ENCODE peak calls at places on chromosomes 13 and 19, in four cellular contexts. H, V, Y and B are unnamed samples.

GRCh38 chr13:79745141-79745540 is 264.2 kb downstream of the NDFIP2 start:
- DNase-seq in H (no peak), V (no peak), Y (no peak), B (no peak)

GRCh38 chr19:5253403-5254110 is 87.1 kb downstream of the PTPRS start:
- DNase-seq in H (no peak), V (peak), Y (no peak), B (no peak)

GRCh38 chr19:17268754-17269153 is 1.5 kb downstream of the BABAM1 start:
- DNase-seq in H (no peak), V (no peak), Y (no peak), B (no peak)

GRCh38 chr19:16631465-16631864 is 3.5 kb upstream of the MED26 start:
- DNase-seq in H (no peak), V (no peak), Y (no peak), B (no peak)

GRCh38 chr19:46670874-46671273 is 9.9 kb upstream of the DACT3 start:
- DNase-seq in H (no peak), V (no peak), Y (no peak), B (no peak)

GRCh38 chr13:110528911-110529310 is 32.6 kb downstream of the RAB20 start:
- DNase-seq in H (no peak), V (no peak), Y (no peak), B (no peak)

GRCh38 chr19:29477831-29478577 is 47.8 kb upstream of the VSTM2B start:
- DNase-seq in H (no peak), V (no peak), Y (no peak), B (no peak)

GRCh38 chr13:44780586-44781280 is 204.6 kb upstream of the TSC22D1 start:
- DNase-seq in H (no peak), V (no peak), Y (no peak), B (no peak)

GRCh38 chr13:48155850-48156249 is 60.9 kb upstream of the MED4 start:
- DNase-seq in H (peak), V (peak), Y (no peak), B (no peak)

GRCh38 chr19:8567522-8568172 is 9.6 kb downstream of the MYO1F start:
- DNase-seq in H (no peak), V (no peak), Y (peak), B (peak)

GRCh38 chr19:23440207-23440606 is 44.9 kb upstream of the ZNF91 start:
- DNase-seq in H (no peak), V (no peak), Y (no peak), B (no peak)

GRCh38 chr13:91357613-91358383 is 10.3 kb downstream of the MIR17HG start:
- DNase-seq in H (no peak), V (no peak), Y (no peak), B (no peak)

GRCh38 chr19:16449330-16449961 is 22.3 kb downstream of the EPS15L1 start:
- DNase-seq in H (no peak), V (no peak), Y (no peak), B (no peak)

GRCh38 chr19:6963259-6963852 is 57.9 kb downstream of the MBD3L2B start:
- DNase-seq in H (no peak), V (no peak), Y (no peak), B (no peak)

GRCh38 chr19:18422530-18423191 is 3.5 kb downstream of the SSBP4 start:
- DNase-seq in H (no peak), V (no peak), Y (no peak), B (peak)

GRCh38 chr19:34475975-34476594 is 5.5 kb upstream of the WTIP start:
- DNase-seq in H (no peak), V (no peak), Y (no peak), B (no peak)

GRCh38 chr13:43397110-43397509 is 373.7 kb downstream of the DNAJC15 start:
- DNase-seq in H (no peak), V (no peak), Y (no peak), B (no peak)